ENCODE peak calls at places on chromosomes 12 and 14, in four cellular contexts. One of them, this sample, is unnamed.
A peak's percentile ranks its signal among the peaks of the same experiment; 100 is the strongest.

GRCh38 chr14:72665259-72665658 is 228.6 kb downstream of the DPF3 start:
- DNase-seq in left ventricle myocardium inferior: no peak
- DNase-seq in lower lobe of right lung: no peak
- DNase-seq in uterus: no peak
- DNase-seq in this sample: no peak

GRCh38 chr14:99604766-99605298 is 825 bp upstream of the CCDC85C start:
- DNase-seq in left ventricle myocardium inferior: no peak
- DNase-seq in lower lobe of right lung: no peak
- DNase-seq in uterus: peak; percentile 35
- DNase-seq in this sample: peak; percentile 58

GRCh38 chr12:51922762-51923505 is 15.6 kb downstream of the ACVRL1 start:
- DNase-seq in left ventricle myocardium inferior: no peak
- DNase-seq in lower lobe of right lung: peak; percentile 70
- DNase-seq in uterus: peak; percentile 54
- DNase-seq in this sample: no peak

GRCh38 chr12:73659802-73660201 is 877.8 kb upstream of the ATXN7L3B start:
- DNase-seq in left ventricle myocardium inferior: no peak
- DNase-seq in lower lobe of right lung: no peak
- DNase-seq in uterus: no peak
- DNase-seq in this sample: no peak

GRCh38 chr14:68286667-68287066 is 467.1 kb downstream of the RAD51B start:
- DNase-seq in left ventricle myocardium inferior: no peak
- DNase-seq in lower lobe of right lung: no peak
- DNase-seq in uterus: no peak
- DNase-seq in this sample: no peak

GRCh38 chr14:104383931-104384775 is 195.4 kb upstream of the C14orf180 start:
- DNase-seq in left ventricle myocardium inferior: peak; percentile 15
- DNase-seq in lower lobe of right lung: no peak
- DNase-seq in uterus: no peak
- DNase-seq in this sample: no peak

GRCh38 chr12:103829092-103829491 is 11.9 kb downstream of the NT5DC3 start:
- DNase-seq in left ventricle myocardium inferior: no peak
- DNase-seq in lower lobe of right lung: no peak
- DNase-seq in uterus: no peak
- DNase-seq in this sample: no peak

GRCh38 chr12:53047221-53048032 is 2.4 kb upstream of the TNS2 start:
- DNase-seq in left ventricle myocardium inferior: peak; percentile 87
- DNase-seq in lower lobe of right lung: peak; percentile 87
- DNase-seq in uterus: peak; percentile 86
- DNase-seq in this sample: peak; percentile 95

GRCh38 chr12:45191239-45191638 is 24.7 kb upstream of the ANO6 start:
- DNase-seq in left ventricle myocardium inferior: no peak
- DNase-seq in lower lobe of right lung: no peak
- DNase-seq in uterus: no peak
- DNase-seq in this sample: no peak

GRCh38 chr12:14057895-14058294 is 76.5 kb upstream of the GRIN2B start:
- DNase-seq in left ventricle myocardium inferior: no peak
- DNase-seq in lower lobe of right lung: no peak
- DNase-seq in uterus: no peak
- DNase-seq in this sample: no peak

GRCh38 chr14:91464615-91465205 is 45.4 kb downstream of the PPP4R3A start:
- DNase-seq in left ventricle myocardium inferior: no peak
- DNase-seq in lower lobe of right lung: no peak
- DNase-seq in uterus: no peak
- DNase-seq in this sample: no peak

GRCh38 chr14:53646925-53647324 is 309.7 kb downstream of the BMP4 start:
- DNase-seq in left ventricle myocardium inferior: no peak
- DNase-seq in lower lobe of right lung: no peak
- DNase-seq in uterus: no peak
- DNase-seq in this sample: no peak

GRCh38 chr12:87140257-87140656 is 884.1 kb upstream of the MGAT4C start:
- DNase-seq in left ventricle myocardium inferior: no peak
- DNase-seq in lower lobe of right lung: no peak
- DNase-seq in uterus: no peak
- DNase-seq in this sample: no peak

GRCh38 chr12:128178971-128179370 is 88.0 kb upstream of the TMEM132C start:
- DNase-seq in left ventricle myocardium inferior: no peak
- DNase-seq in lower lobe of right lung: no peak
- DNase-seq in uterus: no peak
- DNase-seq in this sample: no peak

GRCh38 chr12:56528836-56529235 is 7.2 kb downstream of the RBMS2 start:
- DNase-seq in left ventricle myocardium inferior: no peak
- DNase-seq in lower lobe of right lung: no peak
- DNase-seq in uterus: no peak
- DNase-seq in this sample: no peak

GRCh38 chr14:29927596-29928341 is at the start of gene PRKD1:
- DNase-seq in left ventricle myocardium inferior: peak; percentile 63
- DNase-seq in lower lobe of right lung: peak; percentile 69
- DNase-seq in uterus: peak; percentile 62
- DNase-seq in this sample: peak; percentile 40

GRCh38 chr14:23445773-23446172 is 10.3 kb upstream of the MYH7 start:
- DNase-seq in left ventricle myocardium inferior: no peak
- DNase-seq in lower lobe of right lung: no peak
- DNase-seq in uterus: no peak
- DNase-seq in this sample: peak; percentile 2

GRCh38 chr12:67042697-67043131 is 226.4 kb upstream of the CAND1 start:
- DNase-seq in left ventricle myocardium inferior: no peak
- DNase-seq in lower lobe of right lung: no peak
- DNase-seq in uterus: no peak
- DNase-seq in this sample: no peak

GRCh38 chr14:67335781-67336180 is 23.8 kb downstream of the ATP6V1D start:
- DNase-seq in left ventricle myocardium inferior: no peak
- DNase-seq in lower lobe of right lung: no peak
- DNase-seq in uterus: no peak
- DNase-seq in this sample: no peak

GRCh38 chr12:123085730-123086487 is 65.0 kb downstream of the PITPNM2 start:
- DNase-seq in left ventricle myocardium inferior: peak; percentile 62
- DNase-seq in lower lobe of right lung: no peak
- DNase-seq in uterus: no peak
- DNase-seq in this sample: no peak

GRCh38 chr12:203462-204260 is 10.3 kb downstream of the SLC6A12 start:
- DNase-seq in left ventricle myocardium inferior: peak; percentile 39
- DNase-seq in lower lobe of right lung: no peak
- DNase-seq in uterus: peak; percentile 31
- DNase-seq in this sample: no peak

GRCh38 chr12:29148958-29149690 is at the start of gene FAR2:
- DNase-seq in left ventricle myocardium inferior: peak; percentile 51
- DNase-seq in lower lobe of right lung: peak; percentile 76
- DNase-seq in uterus: peak; percentile 36
- DNase-seq in this sample: peak; percentile 73

GRCh38 chr14:23538049-23538718 is 13.4 kb downstream of the ZFHX2 start:
- DNase-seq in left ventricle myocardium inferior: no peak
- DNase-seq in lower lobe of right lung: no peak
- DNase-seq in uterus: no peak
- DNase-seq in this sample: no peak

GRCh38 chr14:60381909-60382308 is 104.0 kb downstream of the C14orf39 start:
- DNase-seq in left ventricle myocardium inferior: no peak
- DNase-seq in lower lobe of right lung: no peak
- DNase-seq in uterus: no peak
- DNase-seq in this sample: no peak

GRCh38 chr12:112686373-112686772 is 105.2 kb upstream of the RPH3A start:
- DNase-seq in left ventricle myocardium inferior: no peak
- DNase-seq in lower lobe of right lung: no peak
- DNase-seq in uterus: no peak
- DNase-seq in this sample: no peak

GRCh38 chr14:61077946-61078738 is 97.1 kb downstream of the SLC38A6 start:
- DNase-seq in left ventricle myocardium inferior: no peak
- DNase-seq in lower lobe of right lung: no peak
- DNase-seq in uterus: no peak
- DNase-seq in this sample: no peak

GRCh38 chr12:108846320-108846719 is 11.1 kb downstream of the SSH1 start:
- DNase-seq in left ventricle myocardium inferior: peak; percentile 72
- DNase-seq in lower lobe of right lung: no peak
- DNase-seq in uterus: no peak
- DNase-seq in this sample: no peak

GRCh38 chr14:80522936-80523335 is 311.6 kb upstream of the DIO2 start:
- DNase-seq in left ventricle myocardium inferior: no peak
- DNase-seq in lower lobe of right lung: no peak
- DNase-seq in uterus: no peak
- DNase-seq in this sample: no peak

GRCh38 chr14:67493092-67493717 is 4.7 kb upstream of the TMEM229B start:
- DNase-seq in left ventricle myocardium inferior: no peak
- DNase-seq in lower lobe of right lung: no peak
- DNase-seq in uterus: no peak
- DNase-seq in this sample: no peak

GRCh38 chr12:6172086-6172485 is 28.1 kb upstream of the CD9 start:
- DNase-seq in left ventricle myocardium inferior: no peak
- DNase-seq in lower lobe of right lung: no peak
- DNase-seq in uterus: no peak
- DNase-seq in this sample: no peak

GRCh38 chr14:52399104-52399503 is 85.0 kb downstream of the PTGER2 start:
- DNase-seq in left ventricle myocardium inferior: no peak
- DNase-seq in lower lobe of right lung: no peak
- DNase-seq in uterus: no peak
- DNase-seq in this sample: no peak

GRCh38 chr14:104882991-104883660 is 18.1 kb downstream of the CEP170B start:
- DNase-seq in left ventricle myocardium inferior: peak; percentile 9
- DNase-seq in lower lobe of right lung: peak; percentile 39
- DNase-seq in uterus: no peak
- DNase-seq in this sample: no peak

GRCh38 chr14:72929316-72930080 is 3.2 kb downstream of the DCAF4 start:
- DNase-seq in left ventricle myocardium inferior: no peak
- DNase-seq in lower lobe of right lung: no peak
- DNase-seq in uterus: no peak
- DNase-seq in this sample: no peak

GRCh38 chr12:50621435-50622304 is 116.9 kb downstream of the DIP2B start:
- DNase-seq in left ventricle myocardium inferior: no peak
- DNase-seq in lower lobe of right lung: no peak
- DNase-seq in uterus: no peak
- DNase-seq in this sample: no peak

GRCh38 chr12:32896438-32897275 is at the start of gene PKP2:
- DNase-seq in left ventricle myocardium inferior: peak; percentile 58
- DNase-seq in lower lobe of right lung: peak; percentile 80
- DNase-seq in uterus: peak; percentile 28
- DNase-seq in this sample: peak; percentile 72

GRCh38 chr12:110996415-110996814 is 76.0 kb upstream of the MYL2 start:
- DNase-seq in left ventricle myocardium inferior: no peak
- DNase-seq in lower lobe of right lung: no peak
- DNase-seq in uterus: no peak
- DNase-seq in this sample: no peak

GRCh38 chr14:50333010-50333409 is 20.9 kb downstream of the DMAC2L start:
- DNase-seq in left ventricle myocardium inferior: peak; percentile 48
- DNase-seq in lower lobe of right lung: no peak
- DNase-seq in uterus: peak; percentile 81
- DNase-seq in this sample: no peak

GRCh38 chr12:95548539-95549391 is 2.5 kb downstream of the USP44 start:
- DNase-seq in left ventricle myocardium inferior: peak; percentile 64
- DNase-seq in lower lobe of right lung: peak; percentile 76
- DNase-seq in uterus: peak; percentile 49
- DNase-seq in this sample: peak; percentile 62
- TF ChIP-seq CTCF in left ventricle myocardium inferior: no peak
- TF ChIP-seq CTCF in lower lobe of right lung: no peak
- TF ChIP-seq CTCF in uterus: no peak
- TF ChIP-seq CTCF in this sample: no peak

GRCh38 chr12:4538207-4539160 is at the start of gene RAD51AP1:
- DNase-seq in left ventricle myocardium inferior: peak; percentile 92
- DNase-seq in lower lobe of right lung: peak; percentile 94
- DNase-seq in uterus: peak; percentile 94
- DNase-seq in this sample: peak; percentile 89
- TF ChIP-seq CTCF in left ventricle myocardium inferior: no peak
- TF ChIP-seq CTCF in lower lobe of right lung: no peak
- TF ChIP-seq CTCF in uterus: peak; percentile 17
- TF ChIP-seq CTCF in this sample: no peak

GRCh38 chr14:74508292-74508731 is 14.7 kb downstream of the ISCA2 start:
- DNase-seq in left ventricle myocardium inferior: no peak
- DNase-seq in lower lobe of right lung: no peak
- DNase-seq in uterus: no peak
- DNase-seq in this sample: no peak
- TF ChIP-seq CTCF in left ventricle myocardium inferior: peak; percentile 14
- TF ChIP-seq CTCF in lower lobe of right lung: no peak
- TF ChIP-seq CTCF in uterus: no peak
- TF ChIP-seq CTCF in this sample: no peak

GRCh38 chr12:120739031-120739762 is 13.6 kb downstream of the ACADS start:
- DNase-seq in left ventricle myocardium inferior: no peak
- DNase-seq in lower lobe of right lung: no peak
- DNase-seq in uterus: no peak
- DNase-seq in this sample: no peak

GRCh38 chr12:120738252-120739030 is 12.8 kb downstream of the ACADS start:
- DNase-seq in left ventricle myocardium inferior: no peak
- DNase-seq in lower lobe of right lung: no peak
- DNase-seq in uterus: no peak
- DNase-seq in this sample: no peak

GRCh38 chr12:120736404-120737331 is 11.0 kb downstream of the ACADS start:
- DNase-seq in left ventricle myocardium inferior: no peak
- DNase-seq in lower lobe of right lung: no peak
- DNase-seq in uterus: no peak
- DNase-seq in this sample: no peak

GRCh38 chr12:120739821-120740613 is 14.4 kb downstream of the ACADS start:
- DNase-seq in left ventricle myocardium inferior: no peak
- DNase-seq in lower lobe of right lung: no peak
- DNase-seq in uterus: no peak
- DNase-seq in this sample: no peak

DNA sequence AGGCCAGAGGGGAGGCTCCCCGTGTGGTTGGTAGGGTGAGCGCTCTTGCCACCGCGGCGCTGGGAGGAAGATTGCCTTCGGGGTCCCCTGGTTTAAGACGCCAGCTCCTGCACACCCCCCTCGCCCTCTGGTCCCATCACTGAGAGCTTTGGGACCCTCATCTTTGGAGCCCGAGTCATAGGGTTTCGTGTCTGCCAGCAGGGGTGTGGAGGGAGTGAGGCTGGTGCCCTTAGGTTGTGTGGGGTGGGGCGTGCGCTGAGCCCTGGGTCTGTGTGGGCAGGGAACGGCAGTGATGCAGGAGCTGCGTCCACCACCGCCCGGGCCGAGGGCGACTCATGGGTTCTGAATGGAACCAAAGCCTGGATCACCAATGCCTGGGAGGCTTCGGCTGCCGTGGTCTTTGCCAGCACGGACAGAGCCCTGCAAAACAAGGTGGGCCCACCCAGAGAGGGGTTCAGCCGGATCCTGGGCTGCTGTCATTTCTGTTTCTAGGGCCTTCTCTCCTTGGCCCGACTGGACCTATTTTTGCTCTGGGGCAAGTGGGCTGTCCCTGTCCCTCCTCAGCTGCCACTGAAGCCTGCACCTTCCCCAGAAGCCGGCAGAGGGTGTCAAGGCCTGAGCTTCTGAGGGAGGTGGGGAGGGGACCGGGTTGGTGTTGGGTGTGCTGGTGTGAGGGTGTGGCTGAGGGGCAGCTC is 12.1 kb downstream of the ACADS start:
- DNase-seq in left ventricle myocardium inferior: no peak
- DNase-seq in lower lobe of right lung: no peak
- DNase-seq in uterus: no peak
- DNase-seq in this sample: no peak
- TF ChIP-seq CTCF in left ventricle myocardium inferior: peak; percentile 15
- TF ChIP-seq CTCF in lower lobe of right lung: no peak
- TF ChIP-seq CTCF in uterus: no peak
- TF ChIP-seq CTCF in this sample: no peak

DNA sequence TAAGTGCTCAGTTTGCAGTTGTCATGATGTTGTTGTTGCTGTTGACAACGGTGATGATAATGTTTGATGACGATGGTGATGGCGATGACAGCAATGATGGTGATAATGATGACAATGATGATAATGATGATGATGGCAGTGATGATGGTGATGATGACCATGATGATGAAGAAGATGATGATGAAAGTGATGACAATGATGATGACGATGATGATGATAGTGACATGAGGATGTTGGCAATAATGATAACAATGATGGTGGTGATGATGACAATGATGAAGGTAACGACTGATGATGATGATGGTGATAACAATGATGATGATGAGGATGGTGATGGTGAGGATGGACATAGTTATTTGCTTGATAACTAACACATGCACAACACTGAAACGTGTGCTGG is 778.5 kb downstream of the VRK1 start:
- DNase-seq in left ventricle myocardium inferior: no peak
- DNase-seq in lower lobe of right lung: no peak
- DNase-seq in uterus: no peak
- DNase-seq in this sample: no peak
- TF ChIP-seq CTCF in left ventricle myocardium inferior: no peak
- TF ChIP-seq CTCF in lower lobe of right lung: no peak
- TF ChIP-seq CTCF in uterus: no peak
- TF ChIP-seq CTCF in this sample: no peak